ENCODE peak calls at places on chromosomes 1 and 21, in six cellular contexts. X is HFFc6, J is tibial artery, U is WTC11, E is fibroblast of lung, C is osteocyte. L is an unnamed sample.

GRCh38 chr1:200233393-200233792 is 176.4 kb downstream of the ZNF281 start:
- DNase-seq in X (peak; percentile 68), J (no peak), U (no peak), E (peak; percentile 84), C (no peak), L (no peak)

GRCh38 chr1:202129453-202130274 is 6.9 kb downstream of the GPR37L1 start:
- DNase-seq in X (no peak), J (no peak), U (no peak), E (no peak), C (no peak), L (no peak)

GRCh38 chr1:232274236-232274855 is 355.6 kb downstream of the SIPA1L2 start:
- DNase-seq in X (no peak), J (peak; percentile 75), U (no peak), E (peak; percentile 62), C (no peak), L (no peak)

GRCh38 chr1:207751790-207752455 is at the start of gene CD46:
- DNase-seq in X (peak; percentile 88), J (peak; percentile 97), U (peak; percentile 96), E (peak; percentile 92), C (peak; percentile 95), L (peak; percentile 97)

GRCh38 chr1:156500578-156500846 is at the start of gene MEF2D:
- DNase-seq in X (no peak), J (no peak), U (no peak), E (no peak), C (no peak), L (no peak)

GRCh38 chr1:98383341-98383740 is 278.2 kb upstream of the SNX7 start:
- DNase-seq in X (no peak), J (no peak), U (no peak), E (no peak), C (no peak), L (no peak)

GRCh38 chr1:181103404-181103803 is 14.9 kb downstream of the IER5 start:
- DNase-seq in X (no peak), J (no peak), U (no peak), E (peak; percentile 39), C (no peak), L (no peak)

GRCh38 chr1:154869351-154870116 is 547 bp downstream of the KCNN3 start:
- DNase-seq in X (no peak), J (no peak), U (no peak), E (peak; percentile 56), C (no peak), L (no peak)

GRCh38 chr1:113392541-113392940 is 2.2 kb downstream of the MAGI3 start:
- DNase-seq in X (no peak), J (no peak), U (no peak), E (no peak), C (no peak), L (no peak)

GRCh38 chr1:39540504-39541031 is 36.0 kb downstream of the PABPC4 start:
- DNase-seq in X (peak; percentile 23), J (peak; percentile 82), U (no peak), E (peak; percentile 34), C (no peak), L (no peak)

GRCh38 chr1:177568702-177569101 is 397.9 kb downstream of the BRINP2 start:
- DNase-seq in X (no peak), J (no peak), U (no peak), E (no peak), C (no peak), L (no peak)
- TF ChIP-seq CTCF in X (no peak), J (no peak), U (no peak), E (no peak), C (no peak), L (no peak)

GRCh38 chr1:61953076-61953789 is 211.0 kb downstream of the PATJ start:
- DNase-seq in X (no peak), J (no peak), U (no peak), E (no peak), C (no peak), L (no peak)

GRCh38 chr1:61951731-61952585 is 209.7 kb downstream of the PATJ start:
- DNase-seq in X (no peak), J (no peak), U (no peak), E (peak; percentile 87), C (no peak), L (no peak)

GRCh38 chr1:61952675-61953074 is 210.4 kb downstream of the PATJ start:
- DNase-seq in X (no peak), J (no peak), U (no peak), E (no peak), C (no peak), L (no peak)

GRCh38 chr1:61953790-61954150 is 211.5 kb downstream of the PATJ start:
- DNase-seq in X (no peak), J (no peak), U (no peak), E (no peak), C (no peak), L (no peak)

DNA sequence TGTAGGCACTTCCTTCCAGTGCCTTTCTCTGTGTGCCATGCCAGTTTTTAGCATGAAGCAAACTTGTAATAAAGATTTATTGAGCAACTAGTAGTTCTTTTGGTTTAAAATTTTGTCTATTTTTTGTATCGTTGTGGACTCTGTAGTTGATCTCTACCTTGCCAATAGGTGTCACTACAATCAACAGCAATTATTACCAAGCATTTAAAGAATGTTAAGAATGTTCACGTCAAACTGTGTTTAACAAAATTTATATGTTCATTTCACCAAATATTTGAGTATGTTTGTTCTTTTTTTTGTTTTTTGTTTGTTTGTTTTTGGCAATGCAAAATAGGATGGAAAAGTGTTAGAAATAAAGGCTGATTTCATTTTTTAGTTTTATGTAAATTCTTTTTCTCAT is 208.1 kb downstream of the PATJ start:
- DNase-seq in X (no peak), J (no peak), U (no peak), E (peak; percentile 24), C (no peak), L (no peak)
- TF ChIP-seq CTCF in X (peak; percentile 43), J (no peak), U (no peak), E (no peak), C (peak; percentile 38), L (peak; percentile 68)

GRCh38 chr1:33094971-33095604 is 14.1 kb downstream of the AZIN2 start:
- DNase-seq in X (peak; percentile 43), J (peak; percentile 38), U (peak; percentile 82), E (peak; percentile 62), C (no peak), L (no peak)

GRCh38 chr1:33094486-33094885 is 13.5 kb downstream of the AZIN2 start:
- DNase-seq in X (no peak), J (no peak), U (no peak), E (no peak), C (no peak), L (no peak)

GRCh38 chr1:33096358-33097005 is 15.5 kb downstream of the AZIN2 start:
- DNase-seq in X (no peak), J (no peak), U (no peak), E (peak; percentile 74), C (no peak), L (no peak)

GRCh38 chr1:33092438-33092837 is 11.5 kb downstream of the AZIN2 start:
- DNase-seq in X (no peak), J (no peak), U (no peak), E (no peak), C (no peak), L (no peak)

DNA sequence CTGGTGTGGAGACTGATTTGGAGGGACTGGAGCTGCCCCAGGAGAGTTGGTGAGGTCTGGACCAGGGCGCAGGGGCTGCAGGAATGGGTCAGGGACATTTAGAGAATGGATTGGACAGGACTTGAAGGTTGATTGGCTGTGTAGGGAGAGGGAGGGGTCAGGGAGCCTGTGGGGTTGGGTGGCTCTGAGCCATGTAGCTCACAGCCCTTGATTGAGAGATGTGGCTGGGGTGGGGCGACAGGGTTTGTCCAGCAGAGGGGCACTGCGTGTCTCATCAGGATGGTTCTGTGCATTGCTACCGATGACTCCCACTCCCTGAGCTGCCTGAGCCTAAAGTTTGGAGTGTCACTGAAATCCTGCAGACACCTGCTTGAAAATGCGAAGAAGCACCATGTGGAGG is 12.1 kb downstream of the AZIN2 start:
- DNase-seq in X (no peak), J (no peak), U (peak; percentile 34), E (no peak), C (no peak), L (no peak)
- TF ChIP-seq CTCF in X (peak; percentile 43), J (no peak), U (no peak), E (no peak), C (no peak), L (peak; percentile 9)

DNA sequence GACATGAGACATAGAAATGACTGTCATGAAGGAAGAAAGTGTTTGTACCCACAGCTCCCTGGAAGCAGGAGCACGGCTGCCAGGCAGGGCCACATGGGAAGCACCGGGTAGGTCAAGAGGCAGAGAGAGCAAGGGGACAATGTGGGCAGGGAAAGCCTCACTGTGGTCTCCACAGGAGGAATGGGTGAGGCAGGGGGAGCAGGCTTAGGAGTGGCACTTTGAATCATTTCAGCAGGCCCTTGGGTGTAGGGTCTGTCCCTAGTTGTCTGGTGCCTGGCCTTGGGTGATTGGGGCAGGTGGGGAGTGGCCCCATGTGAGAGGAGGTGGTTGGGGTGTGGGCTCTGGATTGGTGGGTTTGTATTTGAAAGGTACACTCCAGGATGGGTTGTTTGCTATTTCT is 83.9 kb downstream of the PCBP3 start:
- DNase-seq in X (no peak), J (no peak), U (no peak), E (no peak), C (peak; percentile 79), L (no peak)
- TF ChIP-seq CTCF in X (no peak), J (no peak), U (no peak), E (no peak), C (no peak), L (no peak)

DNA sequence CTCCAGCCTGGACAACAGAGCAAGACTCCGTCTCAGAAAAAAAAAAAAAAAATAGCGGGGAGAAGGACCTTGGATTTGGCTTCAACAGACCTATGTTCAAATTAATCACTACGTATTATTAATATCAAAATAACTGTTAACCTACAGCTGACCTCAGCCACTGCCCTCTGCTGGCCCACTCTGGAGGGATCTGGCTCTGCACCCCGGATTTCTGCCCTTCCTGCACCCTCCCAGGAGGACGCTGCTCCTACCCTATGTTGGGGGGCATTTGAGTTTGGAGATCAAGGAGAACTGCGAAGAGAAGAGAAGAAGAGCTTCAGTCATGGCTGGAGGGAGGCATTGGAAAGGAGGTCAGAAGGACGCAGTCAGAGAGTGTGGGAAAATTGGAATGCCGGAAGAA is 96.7 kb downstream of the PSMG1 start:
- DNase-seq in X (no peak), J (no peak), U (no peak), E (no peak), C (no peak), L (no peak)
- TF ChIP-seq CTCF in X (peak; percentile 49), J (no peak), U (no peak), E (no peak), C (no peak), L (peak; percentile 43)

DNA sequence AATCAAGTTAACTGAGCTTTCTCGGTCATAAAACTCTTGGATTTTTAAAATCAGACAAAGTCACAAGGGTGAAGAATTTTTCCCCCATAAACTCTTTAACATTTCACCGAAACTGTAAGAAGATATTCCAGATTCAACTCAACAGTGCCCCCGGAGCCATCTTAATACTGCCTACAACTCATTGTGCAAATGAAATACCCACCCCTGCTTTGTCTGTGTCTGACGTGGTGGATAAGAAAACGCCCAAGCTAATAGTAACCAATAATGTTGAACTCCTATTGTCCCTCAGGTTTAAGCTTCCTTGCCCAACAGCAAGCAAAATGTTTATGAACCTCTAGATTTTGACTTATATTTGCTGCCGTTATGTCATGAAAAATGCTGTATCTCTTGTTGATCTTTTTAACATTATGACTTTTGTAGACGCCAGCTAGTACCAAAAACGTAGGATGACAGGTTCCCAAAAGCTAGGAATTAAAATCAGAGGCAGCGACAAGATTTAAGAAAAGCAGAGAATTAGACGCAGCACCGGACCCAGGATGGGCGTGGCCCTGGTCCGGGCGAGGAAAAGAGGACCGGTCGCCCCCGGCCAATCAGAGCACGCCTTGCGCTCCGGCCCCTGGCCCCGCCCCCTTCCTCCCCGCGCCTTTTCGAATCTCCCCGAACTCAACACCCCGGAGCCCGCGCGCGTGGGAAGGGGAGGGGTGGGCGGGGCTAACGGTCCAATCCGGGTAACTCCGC is 1.1 kb downstream of the STMN1 start:
- DNase-seq in X (peak; percentile 83), J (peak; percentile 94), U (peak; percentile 96), E (peak; percentile 87), C (peak; percentile 97), L (peak; percentile 96)
- TF ChIP-seq CTCF in X (peak; percentile 41), J (no peak), U (no peak), E (peak; percentile 16), C (peak; percentile 29), L (peak; percentile 63)

L was measured in chondrocyte.